ENCODE peak calls at places on chromosome 17, in five cellular contexts. T is Peyer's patch, Y is cardiac muscle cell, R is thoracic aorta, P is pancreas. B is an unnamed sample.

GRCh38 chr17:801660-802059 is 19.5 kb downstream of the MRM3 start:
- DNase-seq in Y (peak; percentile 40), R (no peak), P (no peak), T (no peak), B (no peak)

GRCh38 chr17:2390199-2390880 is 10.5 kb downstream of the MNT start:
- DNase-seq in R (no peak), Y (no peak), T (no peak), P (no peak), B (no peak)

GRCh38 chr17:82959242-82959930 is 119.6 kb upstream of the ZNF750 start:
- DNase-seq in T (peak; percentile 43), P (no peak), R (no peak), Y (no peak), B (no peak)

GRCh38 chr17:21419299-21420239 is 43.4 kb downstream of the KCNJ12 start:
- DNase-seq in Y (no peak), T (no peak), R (no peak), P (no peak), B (no peak)

GRCh38 chr17:75777243-75777922 is 7.2 kb upstream of the UNK start:
- DNase-seq in T (peak; percentile 39), R (no peak), P (peak; percentile 24), Y (peak; percentile 51), B (no peak)

GRCh38 chr17:82805254-82805653 is 34.6 kb downstream of the ZNF750 start:
- DNase-seq in T (no peak), R (no peak), P (no peak), Y (no peak), B (no peak)

GRCh38 chr17:7046127-7046724 is 2.3 kb upstream of the SLC16A11 start:
- DNase-seq in T (peak; percentile 90), R (no peak), Y (no peak), P (peak; percentile 84), B (no peak)

GRCh38 chr17:71029246-71029645 is 859.9 kb downstream of the KCNJ2 start:
- DNase-seq in Y (no peak), R (no peak), T (no peak), P (no peak), B (no peak)

GRCh38 chr17:7023576-7024401 is 939 bp downstream of the BCL6B start:
- DNase-seq in P (peak; percentile 95), T (peak; percentile 97), R (no peak), Y (peak; percentile 93), B (peak; percentile 47)

GRCh38 chr17:40190197-40191021 is 13.1 kb downstream of the RAPGEFL1 start:
- DNase-seq in T (no peak), P (no peak), Y (no peak), R (no peak), B (no peak)

GRCh38 chr17:40191237-40192208 is 14.3 kb downstream of the RAPGEFL1 start:
- DNase-seq in P (peak; percentile 79), Y (peak; percentile 81), T (peak; percentile 90), R (peak; percentile 44), B (no peak)

GRCh38 chr17:40194821-40195220 is 17.6 kb downstream of the RAPGEFL1 start:
- DNase-seq in Y (no peak), T (no peak), R (no peak), P (no peak), B (no peak)

GRCh38 chr17:40188694-40189093 is 11.4 kb downstream of the RAPGEFL1 start:
- DNase-seq in P (no peak), R (no peak), Y (no peak), T (no peak), B (no peak)

GRCh38 chr17:40192961-40193360 is 15.7 kb downstream of the RAPGEFL1 start:
- DNase-seq in T (no peak), R (no peak), P (no peak), Y (no peak), B (no peak)
- H3K27ac ChIP-seq in T (no peak overlapping the region), R (no peak overlapping the region), P (no peak overlapping the region), Y (no peak overlapping the region), B (no peak overlapping the region)

GRCh38 chr17:72662827-72663190 is 429.7 kb downstream of the SLC39A11 start:
- DNase-seq in Y (no peak), P (no peak), T (no peak), R (no peak), B (no peak)
- H3K27ac ChIP-seq in Y (no peak overlapping the region), P (no peak overlapping the region), T (no peak overlapping the region), R (no peak overlapping the region), B (no peak overlapping the region)

GRCh38 chr17:20174588-20175265 is 165.6 kb downstream of the SPECC1 start:
- DNase-seq in Y (peak; percentile 61), P (no peak), R (no peak), T (no peak), B (no peak)

GRCh38 chr17:20170085-20170484 is 160.9 kb downstream of the SPECC1 start:
- DNase-seq in P (no peak), R (no peak), Y (no peak), T (no peak), B (no peak)

GRCh38 chr17:20173091-20173490 is 163.9 kb downstream of the SPECC1 start:
- DNase-seq in P (no peak), R (no peak), T (no peak), Y (peak; percentile 50), B (no peak)

GRCh38 chr17:20171741-20172377 is 162.7 kb downstream of the SPECC1 start:
- DNase-seq in Y (peak; percentile 43), T (no peak), R (no peak), P (no peak), B (no peak)

DNA sequence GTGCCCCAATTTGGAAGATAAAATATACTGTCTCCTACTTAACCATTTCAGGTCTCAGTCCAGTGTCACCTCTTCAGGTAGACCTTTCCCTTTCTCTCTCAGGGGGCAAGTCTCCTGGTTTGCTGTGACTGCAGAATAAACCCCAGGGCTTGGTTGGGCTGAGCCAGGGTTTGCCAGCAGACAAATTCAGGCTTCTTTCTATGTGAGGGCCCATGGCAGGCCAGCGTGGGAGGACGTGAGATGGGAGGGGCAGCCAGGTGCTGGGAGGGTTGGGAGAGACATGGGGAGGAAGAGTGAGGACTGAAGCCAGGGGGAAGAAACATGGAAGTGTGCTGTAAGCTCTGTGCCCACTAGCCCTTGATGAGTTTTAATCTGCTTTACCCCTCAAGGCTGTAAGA is 163.2 kb downstream of the SPECC1 start:
- DNase-seq in R (no peak), P (no peak), T (no peak), Y (no peak), B (no peak)
- H3K27ac ChIP-seq in R (no peak overlapping the region), P (no peak overlapping the region), T (no peak overlapping the region), Y (peak overlapping the region; percentile 83), B (no peak overlapping the region)

DNA sequence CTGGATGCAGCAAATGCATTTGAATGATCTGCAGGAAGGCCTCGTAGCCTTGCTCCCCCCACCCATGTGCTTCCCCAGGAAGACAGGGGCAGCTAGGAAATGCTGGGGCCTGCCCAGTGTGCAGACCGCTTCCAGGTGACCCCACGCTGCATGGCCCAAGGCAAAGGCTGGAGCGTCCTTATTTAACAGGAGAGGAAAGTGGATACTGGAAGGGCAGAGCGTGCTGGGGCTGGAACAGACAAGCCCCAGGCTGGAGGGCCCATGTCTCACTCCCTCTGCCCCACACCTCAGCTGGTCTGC is 26.1 kb upstream of the NPTX1 start:
- DNase-seq in R (no peak), Y (no peak), T (no peak), P (no peak), B (no peak)
- H3K27ac ChIP-seq in R (no peak overlapping the region), Y (no peak overlapping the region), T (no peak overlapping the region), P (no peak overlapping the region), B (no peak overlapping the region)

GRCh38 chr17:81712468-81713003 is 452 bp downstream of the SLC25A10 start:
- DNase-seq in Y (peak; percentile 32), T (no peak), R (no peak), P (peak; percentile 68), B (no peak)
- H3K27ac ChIP-seq in Y (peak overlapping the region; percentile 50), T (peak overlapping the region; percentile 79), R (no peak overlapping the region), P (peak overlapping the region; percentile 83), B (no peak overlapping the region)

B was measured in SK-N-MC.